ENCODE peak calls at places on chromosomes 1 and 21, in five cellular contexts. One of them, this sample, is unnamed.

GRCh38 chr1:67429528-67430357 is 459 bp downstream of the SERBP1 start:
- DNase-seq in right atrium auricular region: no peak
- DNase-seq in coronary artery: peak
- DNase-seq in retinal pigment epithelial cell: no peak
- DNase-seq in mucosa of descending colon: peak
- DNase-seq in this sample: no peak

GRCh38 chr1:177346960-177347359 is 176.2 kb downstream of the BRINP2 start:
- DNase-seq in right atrium auricular region: no peak
- DNase-seq in coronary artery: no peak
- DNase-seq in retinal pigment epithelial cell: no peak
- DNase-seq in mucosa of descending colon: peak
- DNase-seq in this sample: no peak

GRCh38 chr1:170619167-170620030 is 44.5 kb upstream of the PRRX1 start:
- DNase-seq in right atrium auricular region: no peak
- DNase-seq in coronary artery: no peak
- DNase-seq in retinal pigment epithelial cell: no peak
- DNase-seq in mucosa of descending colon: no peak
- DNase-seq in this sample: no peak

GRCh38 chr1:182764029-182764768 is 25.4 kb upstream of the NPL start:
- DNase-seq in right atrium auricular region: no peak
- DNase-seq in coronary artery: no peak
- DNase-seq in retinal pigment epithelial cell: no peak
- DNase-seq in mucosa of descending colon: no peak
- DNase-seq in this sample: no peak

GRCh38 chr1:65795311-65795710 is 2.6 kb downstream of the PDE4B start:
- DNase-seq in right atrium auricular region: no peak
- DNase-seq in coronary artery: no peak
- DNase-seq in retinal pigment epithelial cell: no peak
- DNase-seq in mucosa of descending colon: no peak
- DNase-seq in this sample: no peak

GRCh38 chr1:248886237-248886895 is 19.7 kb upstream of the PGBD2 start:
- DNase-seq in right atrium auricular region: no peak
- DNase-seq in coronary artery: no peak
- DNase-seq in retinal pigment epithelial cell: no peak
- DNase-seq in mucosa of descending colon: no peak
- DNase-seq in this sample: no peak

GRCh38 chr1:144551543-144552424 is 40.9 kb upstream of the PPIAL4F start:
- DNase-seq in right atrium auricular region: peak
- DNase-seq in coronary artery: peak
- DNase-seq in retinal pigment epithelial cell: peak
- DNase-seq in mucosa of descending colon: peak
- DNase-seq in this sample: peak

GRCh38 chr1:216095400-216095799 is 327.8 kb downstream of the USH2A start:
- DNase-seq in right atrium auricular region: no peak
- DNase-seq in coronary artery: no peak
- DNase-seq in retinal pigment epithelial cell: no peak
- DNase-seq in mucosa of descending colon: no peak
- DNase-seq in this sample: no peak

GRCh38 chr1:197471248-197472035 is 203.4 kb downstream of the CRB1 start:
- DNase-seq in right atrium auricular region: no peak
- DNase-seq in coronary artery: no peak
- DNase-seq in retinal pigment epithelial cell: no peak
- DNase-seq in mucosa of descending colon: no peak
- DNase-seq in this sample: no peak

GRCh38 chr1:145960468-145961108 is 2.8 kb upstream of the LIX1L start:
- DNase-seq in right atrium auricular region: peak
- DNase-seq in coronary artery: peak
- DNase-seq in retinal pigment epithelial cell: no peak
- DNase-seq in mucosa of descending colon: peak
- DNase-seq in this sample: no peak

GRCh38 chr21:26759731-26760130 is 85.5 kb downstream of the ADAMTS1 start:
- DNase-seq in right atrium auricular region: no peak
- DNase-seq in coronary artery: no peak
- DNase-seq in retinal pigment epithelial cell: no peak
- DNase-seq in mucosa of descending colon: no peak
- DNase-seq in this sample: no peak

GRCh38 chr21:45297329-45297728 is 9.6 kb upstream of the POFUT2 start:
- DNase-seq in right atrium auricular region: no peak
- DNase-seq in coronary artery: no peak
- DNase-seq in retinal pigment epithelial cell: no peak
- DNase-seq in mucosa of descending colon: no peak
- DNase-seq in this sample: no peak

GRCh38 chr1:20401405-20402010 is 84.5 kb downstream of the CAMK2N1 start:
- DNase-seq in right atrium auricular region: no peak
- DNase-seq in coronary artery: peak
- DNase-seq in retinal pigment epithelial cell: no peak
- DNase-seq in mucosa of descending colon: no peak
- DNase-seq in this sample: no peak

GRCh38 chr1:169062152-169062551 is 44.3 kb upstream of the ATP1B1 start:
- DNase-seq in right atrium auricular region: no peak
- DNase-seq in coronary artery: no peak
- DNase-seq in retinal pigment epithelial cell: no peak
- DNase-seq in mucosa of descending colon: no peak
- DNase-seq in this sample: no peak

GRCh38 chr1:23592209-23592905 is 33.1 kb upstream of the ID3 start:
- DNase-seq in right atrium auricular region: no peak
- DNase-seq in coronary artery: no peak
- DNase-seq in retinal pigment epithelial cell: no peak
- DNase-seq in mucosa of descending colon: no peak
- DNase-seq in this sample: no peak

GRCh38 chr1:20358761-20359263 is 68.1 kb downstream of the VWA5B1 start:
- DNase-seq in right atrium auricular region: no peak
- DNase-seq in coronary artery: no peak
- DNase-seq in retinal pigment epithelial cell: no peak
- DNase-seq in mucosa of descending colon: peak
- DNase-seq in this sample: no peak

GRCh38 chr1:63014267-63014666 is 230.3 kb downstream of the ATG4C start:
- DNase-seq in right atrium auricular region: no peak
- DNase-seq in coronary artery: no peak
- DNase-seq in retinal pigment epithelial cell: no peak
- DNase-seq in mucosa of descending colon: no peak
- DNase-seq in this sample: no peak

GRCh38 chr1:160261526-160261877 is 847 bp downstream of the DCAF8 start:
- DNase-seq in right atrium auricular region: peak
- DNase-seq in coronary artery: no peak
- DNase-seq in retinal pigment epithelial cell: no peak
- DNase-seq in mucosa of descending colon: no peak
- DNase-seq in this sample: no peak

GRCh38 chr1:58158465-58159423 is 387.8 kb downstream of the OMA1 start:
- DNase-seq in right atrium auricular region: no peak
- DNase-seq in coronary artery: no peak
- DNase-seq in retinal pigment epithelial cell: no peak
- DNase-seq in mucosa of descending colon: no peak
- DNase-seq in this sample: no peak

GRCh38 chr1:82392946-82393345 is 592.2 kb downstream of the ADGRL2 start:
- DNase-seq in right atrium auricular region: no peak
- DNase-seq in coronary artery: no peak
- DNase-seq in retinal pigment epithelial cell: peak
- DNase-seq in mucosa of descending colon: no peak
- DNase-seq in this sample: no peak

GRCh38 chr1:39632491-39633417 is 6.7 kb downstream of the HEYL start:
- DNase-seq in right atrium auricular region: no peak
- DNase-seq in coronary artery: peak
- DNase-seq in retinal pigment epithelial cell: no peak
- DNase-seq in mucosa of descending colon: no peak
- DNase-seq in this sample: no peak

GRCh38 chr1:156589546-156589945 is 2.0 kb upstream of the NAXE start:
- DNase-seq in right atrium auricular region: no peak
- DNase-seq in coronary artery: no peak
- DNase-seq in retinal pigment epithelial cell: no peak
- DNase-seq in mucosa of descending colon: no peak
- DNase-seq in this sample: no peak
- TF ChIP-seq CTCF in right atrium auricular region: no peak
- TF ChIP-seq CTCF in coronary artery: no peak
- TF ChIP-seq CTCF in retinal pigment epithelial cell: no peak
- TF ChIP-seq CTCF in mucosa of descending colon: no peak
- TF ChIP-seq CTCF in this sample: no peak

GRCh38 chr1:37954316-37954971 is 7.6 kb upstream of the INPP5B start:
- DNase-seq in right atrium auricular region: no peak
- DNase-seq in coronary artery: no peak
- DNase-seq in retinal pigment epithelial cell: no peak
- DNase-seq in mucosa of descending colon: no peak
- DNase-seq in this sample: no peak
- TF ChIP-seq CTCF in right atrium auricular region: no peak
- TF ChIP-seq CTCF in coronary artery: no peak
- TF ChIP-seq CTCF in retinal pigment epithelial cell: no peak
- TF ChIP-seq CTCF in mucosa of descending colon: no peak
- TF ChIP-seq CTCF in this sample: no peak

GRCh38 chr21:23853796-23854379 is 1753.4 kb downstream of the MRPL39 start:
- DNase-seq in right atrium auricular region: no peak
- DNase-seq in coronary artery: no peak
- DNase-seq in retinal pigment epithelial cell: no peak
- DNase-seq in mucosa of descending colon: no peak
- DNase-seq in this sample: no peak
- TF ChIP-seq CTCF in right atrium auricular region: peak
- TF ChIP-seq CTCF in coronary artery: peak
- TF ChIP-seq CTCF in retinal pigment epithelial cell: peak
- TF ChIP-seq CTCF in mucosa of descending colon: no peak
- TF ChIP-seq CTCF in this sample: no peak

GRCh38 chr1:25818569-25818968 is 1.2 kb upstream of the MTFR1L start:
- DNase-seq in right atrium auricular region: no peak
- DNase-seq in coronary artery: no peak
- DNase-seq in retinal pigment epithelial cell: no peak
- DNase-seq in mucosa of descending colon: no peak
- DNase-seq in this sample: no peak

GRCh38 chr1:25819496-25820246 is at the start of gene MTFR1L:
- DNase-seq in right atrium auricular region: peak
- DNase-seq in coronary artery: peak
- DNase-seq in retinal pigment epithelial cell: no peak
- DNase-seq in mucosa of descending colon: peak
- DNase-seq in this sample: no peak

GRCh38 chr1:25820247-25821111 is 725 bp downstream of the MTFR1L start:
- DNase-seq in right atrium auricular region: no peak
- DNase-seq in coronary artery: peak
- DNase-seq in retinal pigment epithelial cell: no peak
- DNase-seq in mucosa of descending colon: peak
- DNase-seq in this sample: no peak

GRCh38 chr1:25816112-25816718 is 3.5 kb upstream of the MTFR1L start:
- DNase-seq in right atrium auricular region: no peak
- DNase-seq in coronary artery: peak
- DNase-seq in retinal pigment epithelial cell: no peak
- DNase-seq in mucosa of descending colon: no peak
- DNase-seq in this sample: no peak

GRCh38 chr1:25817840-25818501 is 1.8 kb upstream of the MTFR1L start:
- DNase-seq in right atrium auricular region: no peak
- DNase-seq in coronary artery: no peak
- DNase-seq in retinal pigment epithelial cell: no peak
- DNase-seq in mucosa of descending colon: no peak
- DNase-seq in this sample: no peak
- TF ChIP-seq CTCF in right atrium auricular region: no peak
- TF ChIP-seq CTCF in coronary artery: no peak
- TF ChIP-seq CTCF in retinal pigment epithelial cell: peak
- TF ChIP-seq CTCF in mucosa of descending colon: peak
- TF ChIP-seq CTCF in this sample: no peak

GRCh38 chr21:37578471-37579126 is 212.0 kb downstream of the DYRK1A start:
- DNase-seq in right atrium auricular region: no peak
- DNase-seq in coronary artery: no peak
- DNase-seq in retinal pigment epithelial cell: no peak
- DNase-seq in mucosa of descending colon: no peak
- DNase-seq in this sample: no peak

GRCh38 chr21:37580690-37581089 is 214.1 kb downstream of the DYRK1A start:
- DNase-seq in right atrium auricular region: no peak
- DNase-seq in coronary artery: no peak
- DNase-seq in retinal pigment epithelial cell: no peak
- DNase-seq in mucosa of descending colon: no peak
- DNase-seq in this sample: no peak

GRCh38 chr21:37587203-37587602 is 220.6 kb downstream of the DYRK1A start:
- DNase-seq in right atrium auricular region: no peak
- DNase-seq in coronary artery: no peak
- DNase-seq in retinal pigment epithelial cell: no peak
- DNase-seq in mucosa of descending colon: no peak
- DNase-seq in this sample: no peak

GRCh38 chr21:37579356-37579755 is 212.8 kb downstream of the DYRK1A start:
- DNase-seq in right atrium auricular region: no peak
- DNase-seq in coronary artery: no peak
- DNase-seq in retinal pigment epithelial cell: no peak
- DNase-seq in mucosa of descending colon: no peak
- DNase-seq in this sample: no peak

DNA sequence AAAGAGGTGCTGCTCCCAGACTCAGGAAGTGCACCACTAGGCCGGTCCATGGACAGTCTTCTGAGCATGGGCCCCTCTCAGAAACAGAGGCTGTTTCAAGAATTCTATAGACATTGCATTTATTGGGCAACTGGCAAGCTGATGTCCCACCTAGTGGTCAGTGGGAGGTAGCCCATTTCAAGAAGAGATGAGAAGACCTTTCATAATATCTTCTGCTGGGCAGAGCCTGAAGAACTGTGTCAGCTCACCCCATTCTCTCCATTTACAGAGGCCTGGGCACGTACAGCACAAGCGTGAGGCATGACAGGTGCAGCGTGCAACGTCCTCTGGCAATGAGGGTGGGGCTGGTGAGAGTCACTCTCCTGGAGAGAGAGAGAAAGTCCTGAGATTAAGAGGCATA is 216.0 kb downstream of the DYRK1A start:
- DNase-seq in right atrium auricular region: no peak
- DNase-seq in coronary artery: no peak
- DNase-seq in retinal pigment epithelial cell: peak
- DNase-seq in mucosa of descending colon: no peak
- DNase-seq in this sample: no peak
- TF ChIP-seq CTCF in right atrium auricular region: peak
- TF ChIP-seq CTCF in coronary artery: peak
- TF ChIP-seq CTCF in retinal pigment epithelial cell: peak
- TF ChIP-seq CTCF in mucosa of descending colon: no peak
- TF ChIP-seq CTCF in this sample: peak